ENCODE peak calls at places on chromosomes 16 and 17, in nine cellular contexts. L, Q, H, F, S, I, X, U and A are unnamed samples.

GRCh38 chr16:88405325-88406060 is 22.7 kb downstream of the ZNF469 start:
- DNase-seq in Q (no peak), I (no peak), X (no peak), H (no peak), S (no peak), L (peak; percentile 74), F (no peak), U (no peak), A (peak; percentile 85)

GRCh38 chr16:12059216-12059769 is 82.8 kb downstream of the SNX29 start:
- DNase-seq in F (no peak), S (no peak), X (no peak), I (no peak), U (no peak), L (no peak), H (no peak), Q (no peak), A (peak; percentile 64)

GRCh38 chr17:18184143-18185007 is 747 bp downstream of the ALKBH5 start:
- DNase-seq in S (no peak), X (peak; percentile 35), Q (no peak), U (peak; percentile 61), H (peak; percentile 51), I (peak; percentile 15), F (peak; percentile 78), L (peak; percentile 62), A (peak; percentile 82)

GRCh38 chr16:69123894-69124293 is 8.5 kb downstream of the CHTF8 start:
- DNase-seq in L (no peak), U (peak; percentile 71), I (peak; percentile 50), X (peak; percentile 60), S (peak; percentile 62), H (peak; percentile 38), F (peak; percentile 86), Q (no peak), A (peak; percentile 71)

GRCh38 chr16:56382459-56382858 is 42.9 kb downstream of the AMFR start:
- DNase-seq in Q (no peak), L (no peak), S (no peak), H (no peak), I (no peak), X (no peak), U (no peak), F (no peak), A (no peak)

GRCh38 chr16:3149630-3150345 is 15.0 kb downstream of the ZNF213 start:
- DNase-seq in X (peak; percentile 53), I (peak; percentile 23), U (peak; percentile 70), Q (no peak), L (no peak), S (peak; percentile 49), F (peak; percentile 24), H (no peak), A (peak; percentile 92)

GRCh38 chr17:64278614-64279013 is 15.6 kb upstream of the TEX2 start:
- DNase-seq in X (peak; percentile 46), I (no peak), L (no peak), F (no peak), S (no peak), Q (no peak), H (no peak), U (no peak), A (no peak)

GRCh38 chr16:5187402-5187952 is 89.9 kb upstream of the EEF2KMT start:
- DNase-seq in S (no peak), X (no peak), F (no peak), L (no peak), H (no peak), U (no peak), Q (no peak), I (no peak), A (no peak)

GRCh38 chr17:10169274-10169673 is 29.1 kb downstream of the GAS7 start:
- DNase-seq in L (no peak), H (no peak), F (no peak), U (no peak), I (no peak), Q (no peak), S (no peak), X (no peak), A (no peak)